ENCODE peak calls at places on chromosomes 4 and X, in nine cellular contexts. One of them, this sample, is unnamed.
A peak's percentile ranks its signal among the peaks of the same experiment; 100 is the strongest.

GRCh38 chr4:9925750-9926439 is 95.4 kb downstream of the SLC2A9 start:
- DNase-seq in AG09309: no peak
- DNase-seq in uterus: no peak
- DNase-seq in SJSA1: no peak
- DNase-seq in stomach: no peak
- DNase-seq in AG10803: no peak
- DNase-seq in mammary epithelial cell: no peak
- DNase-seq in Karpas-422: no peak
- DNase-seq in cardiac fibroblast: no peak
- DNase-seq in this sample: no peak

GRCh38 chr4:11914406-11914805 is 485.7 kb upstream of the HS3ST1 start:
- DNase-seq in AG10803: no peak
- DNase-seq in Karpas-422: no peak
- DNase-seq in cardiac fibroblast: peak; percentile 92
- DNase-seq in mammary epithelial cell: peak; percentile 5
- DNase-seq in stomach: no peak
- DNase-seq in uterus: no peak
- DNase-seq in AG09309: no peak
- DNase-seq in SJSA1: no peak
- DNase-seq in this sample: no peak

GRCh38 chrX:115013705-115014104 is 3.7 kb downstream of the IL13RA2 start:
- DNase-seq in mammary epithelial cell: peak; percentile 48
- DNase-seq in stomach: no peak
- DNase-seq in cardiac fibroblast: peak; percentile 65
- DNase-seq in AG09309: no peak
- DNase-seq in Karpas-422: no peak
- DNase-seq in AG10803: peak; percentile 38
- DNase-seq in uterus: no peak
- DNase-seq in SJSA1: no peak
- DNase-seq in this sample: no peak

GRCh38 chrX:87064522-87064921 is 453.1 kb upstream of the KLHL4 start:
- DNase-seq in AG09309: no peak
- DNase-seq in uterus: no peak
- DNase-seq in Karpas-422: no peak
- DNase-seq in SJSA1: no peak
- DNase-seq in cardiac fibroblast: no peak
- DNase-seq in stomach: no peak
- DNase-seq in mammary epithelial cell: no peak
- DNase-seq in AG10803: no peak
- DNase-seq in this sample: no peak

GRCh38 chr4:183675625-183676024 is 16.5 kb downstream of the TRAPPC11 start:
- DNase-seq in AG09309: peak; percentile 47
- DNase-seq in stomach: no peak
- DNase-seq in mammary epithelial cell: no peak
- DNase-seq in uterus: no peak
- DNase-seq in cardiac fibroblast: no peak
- DNase-seq in Karpas-422: no peak
- DNase-seq in AG10803: peak; percentile 66
- DNase-seq in SJSA1: no peak
- DNase-seq in this sample: no peak

GRCh38 chr4:66091801-66092200 is 421.5 kb upstream of the EPHA5 start:
- DNase-seq in SJSA1: no peak
- DNase-seq in AG09309: no peak
- DNase-seq in Karpas-422: no peak
- DNase-seq in stomach: no peak
- DNase-seq in AG10803: no peak
- DNase-seq in uterus: no peak
- DNase-seq in cardiac fibroblast: no peak
- DNase-seq in mammary epithelial cell: no peak
- DNase-seq in this sample: no peak

GRCh38 chr4:13980317-13980716 is 352.8 kb upstream of the BOD1L1 start:
- DNase-seq in mammary epithelial cell: peak; percentile 94
- DNase-seq in cardiac fibroblast: peak; percentile 58
- DNase-seq in stomach: no peak
- DNase-seq in AG10803: peak; percentile 96
- DNase-seq in Karpas-422: no peak
- DNase-seq in SJSA1: no peak
- DNase-seq in AG09309: peak; percentile 89
- DNase-seq in uterus: no peak
- DNase-seq in this sample: no peak

GRCh38 chrX:74613350-74614192 is 853 bp downstream of the RLIM start:
- DNase-seq in SJSA1: no peak
- DNase-seq in AG10803: peak; percentile 39
- DNase-seq in stomach: peak; percentile 26
- DNase-seq in Karpas-422: peak; percentile 45
- DNase-seq in uterus: no peak
- DNase-seq in mammary epithelial cell: peak; percentile 24
- DNase-seq in AG09309: no peak
- DNase-seq in cardiac fibroblast: peak; percentile 49
- DNase-seq in this sample: no peak

GRCh38 chrX:13418126-13419091 is 98.6 kb upstream of the ATXN3L start:
- DNase-seq in AG09309: no peak
- DNase-seq in SJSA1: peak; percentile 38
- DNase-seq in stomach: no peak
- DNase-seq in mammary epithelial cell: peak; percentile 60
- DNase-seq in Karpas-422: no peak
- DNase-seq in uterus: no peak
- DNase-seq in AG10803: peak; percentile 57
- DNase-seq in cardiac fibroblast: peak; percentile 51
- DNase-seq in this sample: no peak

GRCh38 chr4:130632731-130633604 is 1537.0 kb downstream of the C4orf33 start:
- DNase-seq in SJSA1: no peak
- DNase-seq in cardiac fibroblast: no peak
- DNase-seq in stomach: no peak
- DNase-seq in Karpas-422: no peak
- DNase-seq in AG09309: no peak
- DNase-seq in uterus: no peak
- DNase-seq in AG10803: no peak
- DNase-seq in mammary epithelial cell: peak; percentile 1
- DNase-seq in this sample: no peak

GRCh38 chrX:24838624-24839023 is 144.9 kb downstream of the POLA1 start:
- DNase-seq in AG09309: peak; percentile 13
- DNase-seq in cardiac fibroblast: peak; percentile 49
- DNase-seq in AG10803: peak; percentile 31
- DNase-seq in uterus: no peak
- DNase-seq in stomach: no peak
- DNase-seq in mammary epithelial cell: peak; percentile 6
- DNase-seq in SJSA1: no peak
- DNase-seq in Karpas-422: peak; percentile 78
- DNase-seq in this sample: no peak

DNA sequence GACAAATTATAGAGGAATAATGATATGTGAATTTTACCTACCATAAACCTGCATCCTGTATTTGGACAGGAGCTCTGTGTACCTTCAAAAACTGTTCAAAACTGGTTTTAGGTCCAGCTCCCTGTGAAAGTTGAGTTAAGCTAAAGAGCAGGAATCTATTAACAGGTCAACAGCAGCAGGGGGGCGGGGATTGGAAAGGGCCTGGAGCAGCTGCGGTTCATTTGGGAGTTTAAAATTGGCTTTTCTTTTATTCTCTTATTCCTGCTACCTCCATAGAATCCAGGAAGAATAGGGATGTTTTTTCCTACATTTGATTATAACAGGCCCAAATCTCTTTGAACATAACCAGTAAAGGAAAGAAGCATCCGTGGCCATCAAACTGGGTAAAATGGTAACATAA is 23.8 kb downstream of the SHROOM3 start:
- DNase-seq in uterus: no peak
- DNase-seq in cardiac fibroblast: peak; percentile 19
- DNase-seq in AG10803: no peak
- DNase-seq in mammary epithelial cell: no peak
- DNase-seq in AG09309: no peak
- DNase-seq in stomach: no peak
- DNase-seq in SJSA1: peak; percentile 74
- DNase-seq in Karpas-422: no peak
- DNase-seq in this sample: no peak
- H3K4me3 ChIP-seq in uterus: no peak overlapping the region
- H3K4me3 ChIP-seq in cardiac fibroblast: no peak overlapping the region
- H3K4me3 ChIP-seq in AG10803: no peak overlapping the region
- H3K4me3 ChIP-seq in mammary epithelial cell: no peak overlapping the region
- H3K4me3 ChIP-seq in AG09309: no peak overlapping the region
- H3K4me3 ChIP-seq in stomach: no peak overlapping the region
- H3K4me3 ChIP-seq in SJSA1: no peak overlapping the region
- H3K4me3 ChIP-seq in Karpas-422: no peak overlapping the region
- H3K4me3 ChIP-seq in this sample: no peak overlapping the region

DNA sequence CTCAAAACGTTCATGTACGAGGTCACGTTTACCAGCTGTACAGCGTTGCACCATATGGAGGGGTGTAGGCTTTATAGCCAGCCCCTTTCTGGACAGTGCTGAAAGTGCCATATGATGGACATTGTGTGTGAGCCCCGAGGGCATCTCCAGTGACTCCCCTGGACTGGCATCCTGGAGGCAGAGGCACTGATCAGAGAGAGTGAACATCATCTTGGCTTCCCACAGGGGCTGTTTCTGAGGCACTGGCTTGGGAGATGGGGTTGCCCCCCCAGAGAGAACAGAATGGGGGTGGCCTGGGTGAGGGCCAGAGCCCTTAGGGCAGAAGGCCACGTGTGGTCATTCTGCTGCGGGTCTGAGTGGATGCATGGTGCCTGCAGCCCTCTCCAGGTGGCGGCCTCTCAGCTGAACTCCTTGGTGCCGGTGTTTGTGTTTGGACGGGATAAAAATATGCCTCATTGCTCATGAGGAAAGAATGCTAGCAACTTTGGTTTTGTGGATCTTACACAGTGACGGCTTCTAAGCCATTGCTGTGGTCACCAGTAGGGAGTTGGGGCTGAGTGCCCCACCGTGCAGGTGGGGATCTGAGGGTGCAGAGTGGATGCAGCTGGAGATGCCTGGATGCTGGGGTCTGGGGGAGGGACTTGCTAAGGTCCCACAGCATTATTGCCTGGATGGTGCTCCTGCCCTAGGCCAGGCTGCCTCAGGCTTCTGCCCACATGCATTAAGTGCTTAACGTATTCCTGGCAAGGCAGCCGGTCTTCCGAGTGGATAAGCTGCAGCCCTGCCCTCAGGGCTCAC is 3.4 kb downstream of the WFS1 start:
- DNase-seq in Karpas-422: no peak
- DNase-seq in stomach: no peak
- DNase-seq in mammary epithelial cell: peak; percentile 63
- DNase-seq in uterus: no peak
- DNase-seq in cardiac fibroblast: peak; percentile 66
- DNase-seq in AG09309: peak; percentile 20
- DNase-seq in SJSA1: peak; percentile 54
- DNase-seq in AG10803: peak; percentile 74
- DNase-seq in this sample: no peak
- H3K4me3 ChIP-seq in Karpas-422: no peak overlapping the region
- H3K4me3 ChIP-seq in stomach: no peak overlapping the region
- H3K4me3 ChIP-seq in mammary epithelial cell: no peak overlapping the region
- H3K4me3 ChIP-seq in uterus: peak overlapping the region; percentile 99
- H3K4me3 ChIP-seq in cardiac fibroblast: no peak overlapping the region
- H3K4me3 ChIP-seq in AG09309: no peak overlapping the region
- H3K4me3 ChIP-seq in SJSA1: no peak overlapping the region
- H3K4me3 ChIP-seq in AG10803: no peak overlapping the region
- H3K4me3 ChIP-seq in this sample: no peak overlapping the region

GRCh38 chr4:154612472-154613414 is at the start of gene FGG:
- DNase-seq in Karpas-422: no peak
- DNase-seq in cardiac fibroblast: no peak
- DNase-seq in AG10803: no peak
- DNase-seq in stomach: no peak
- DNase-seq in uterus: no peak
- DNase-seq in AG09309: no peak
- DNase-seq in mammary epithelial cell: no peak
- DNase-seq in SJSA1: no peak
- DNase-seq in this sample: no peak

GRCh38 chr4:154608555-154609252 is 3.8 kb downstream of the FGG start:
- DNase-seq in mammary epithelial cell: no peak
- DNase-seq in uterus: no peak
- DNase-seq in SJSA1: no peak
- DNase-seq in cardiac fibroblast: no peak
- DNase-seq in AG10803: no peak
- DNase-seq in Karpas-422: no peak
- DNase-seq in AG09309: no peak
- DNase-seq in stomach: no peak
- DNase-seq in this sample: no peak

GRCh38 chr4:154611833-154612232 is 623 bp downstream of the FGG start:
- DNase-seq in AG09309: no peak
- DNase-seq in stomach: no peak
- DNase-seq in AG10803: no peak
- DNase-seq in SJSA1: no peak
- DNase-seq in uterus: no peak
- DNase-seq in mammary epithelial cell: no peak
- DNase-seq in Karpas-422: no peak
- DNase-seq in cardiac fibroblast: no peak
- DNase-seq in this sample: no peak

GRCh38 chr4:154606728-154607723 is 5.4 kb downstream of the FGG start:
- DNase-seq in stomach: no peak
- DNase-seq in AG10803: no peak
- DNase-seq in mammary epithelial cell: no peak
- DNase-seq in cardiac fibroblast: no peak
- DNase-seq in SJSA1: no peak
- DNase-seq in AG09309: no peak
- DNase-seq in Karpas-422: no peak
- DNase-seq in uterus: no peak
- DNase-seq in this sample: no peak

DNA sequence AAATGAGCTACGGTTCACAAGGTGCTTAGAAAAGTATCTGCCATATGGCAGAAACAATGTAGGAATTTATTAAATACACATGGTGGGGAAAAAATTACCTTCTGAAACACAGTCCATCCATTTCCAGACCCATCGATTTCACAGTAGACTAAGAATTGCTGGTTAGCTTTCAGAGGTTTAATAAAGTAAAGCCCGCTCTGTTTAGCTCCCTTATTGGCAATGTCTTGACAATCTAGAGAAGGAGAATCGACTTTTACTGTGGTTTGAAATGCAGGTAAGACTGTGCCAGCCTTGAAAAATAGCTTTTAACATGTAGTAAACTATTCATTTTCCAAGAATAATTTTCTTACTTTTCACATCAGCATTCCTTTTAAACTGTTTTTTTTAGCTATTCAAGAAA is 2.9 kb downstream of the FGG start:
- DNase-seq in stomach: no peak
- DNase-seq in SJSA1: no peak
- DNase-seq in AG09309: no peak
- DNase-seq in mammary epithelial cell: no peak
- DNase-seq in cardiac fibroblast: no peak
- DNase-seq in Karpas-422: no peak
- DNase-seq in AG10803: no peak
- DNase-seq in uterus: no peak
- DNase-seq in this sample: no peak
- H3K4me3 ChIP-seq in stomach: no peak overlapping the region
- H3K4me3 ChIP-seq in SJSA1: no peak overlapping the region
- H3K4me3 ChIP-seq in AG09309: no peak overlapping the region
- H3K4me3 ChIP-seq in mammary epithelial cell: no peak overlapping the region
- H3K4me3 ChIP-seq in cardiac fibroblast: no peak overlapping the region
- H3K4me3 ChIP-seq in Karpas-422: no peak overlapping the region
- H3K4me3 ChIP-seq in AG10803: no peak overlapping the region
- H3K4me3 ChIP-seq in uterus: no peak overlapping the region
- H3K4me3 ChIP-seq in this sample: no peak overlapping the region

GRCh38 chr4:95394733-95395306 is 154.0 kb downstream of the UNC5C start:
- DNase-seq in uterus: no peak
- DNase-seq in cardiac fibroblast: no peak
- DNase-seq in SJSA1: no peak
- DNase-seq in mammary epithelial cell: no peak
- DNase-seq in AG09309: no peak
- DNase-seq in stomach: no peak
- DNase-seq in AG10803: no peak
- DNase-seq in Karpas-422: no peak
- DNase-seq in this sample: no peak
- H3K4me3 ChIP-seq in uterus: no peak overlapping the region
- H3K4me3 ChIP-seq in cardiac fibroblast: no peak overlapping the region
- H3K4me3 ChIP-seq in SJSA1: no peak overlapping the region
- H3K4me3 ChIP-seq in mammary epithelial cell: no peak overlapping the region
- H3K4me3 ChIP-seq in AG09309: no peak overlapping the region
- H3K4me3 ChIP-seq in stomach: no peak overlapping the region
- H3K4me3 ChIP-seq in AG10803: no peak overlapping the region
- H3K4me3 ChIP-seq in Karpas-422: no peak overlapping the region
- H3K4me3 ChIP-seq in this sample: no peak overlapping the region